ENCODE peak calls at places on chromosome 15, in five cellular contexts. One of them, this sample, is unnamed.
A peak's percentile ranks its signal among the peaks of the same experiment; 100 is the strongest.

GRCh38 chr15:69035205-69035917 is 20.9 kb downstream of the NOX5 start:
- DNase-seq in H1: peak; percentile 80
- DNase-seq in HepG2: peak; percentile 23
- DNase-seq in GM12878: no peak
- DNase-seq in K562: peak; percentile 66
- DNase-seq in this sample: no peak

GRCh38 chr15:89521605-89522004 is 25.2 kb upstream of the RHCG start:
- DNase-seq in H1: no peak
- DNase-seq in HepG2: no peak
- DNase-seq in GM12878: no peak
- DNase-seq in K562: no peak
- DNase-seq in this sample: no peak

GRCh38 chr15:69578792-69579587 is 126.4 kb downstream of the RPLP1 start:
- DNase-seq in H1: no peak
- DNase-seq in HepG2: no peak
- DNase-seq in GM12878: no peak
- DNase-seq in K562: no peak
- DNase-seq in this sample: no peak

GRCh38 chr15:52214553-52214952 is 23.4 kb upstream of the GNB5 start:
- DNase-seq in H1: no peak
- DNase-seq in HepG2: no peak
- DNase-seq in GM12878: no peak
- DNase-seq in K562: no peak
- DNase-seq in this sample: no peak

GRCh38 chr15:84859143-84859542 is 25.3 kb upstream of the SLC28A1 start:
- DNase-seq in H1: no peak
- DNase-seq in HepG2: no peak
- DNase-seq in GM12878: no peak
- DNase-seq in K562: no peak
- DNase-seq in this sample: no peak

GRCh38 chr15:31867536-31868442 is 162.5 kb upstream of the CHRNA7 start:
- DNase-seq in H1: peak; percentile 79
- DNase-seq in HepG2: peak; percentile 20
- DNase-seq in GM12878: peak; percentile 11
- DNase-seq in K562: peak; percentile 57
- DNase-seq in this sample: peak; percentile 74

GRCh38 chr15:54810031-54810430 is 386.7 kb downstream of the RSL24D1 start:
- DNase-seq in H1: no peak
- DNase-seq in HepG2: no peak
- DNase-seq in GM12878: no peak
- DNase-seq in K562: no peak
- DNase-seq in this sample: no peak

GRCh38 chr15:35678774-35679173 is 132.8 kb upstream of the DPH6 start:
- DNase-seq in H1: no peak
- DNase-seq in HepG2: no peak
- DNase-seq in GM12878: no peak
- DNase-seq in K562: no peak
- DNase-seq in this sample: no peak

GRCh38 chr15:34055868-34056595 is 17.0 kb upstream of the AVEN start:
- DNase-seq in H1: no peak
- DNase-seq in HepG2: no peak
- DNase-seq in GM12878: no peak
- DNase-seq in K562: no peak
- DNase-seq in this sample: no peak

GRCh38 chr15:45535486-45536042 is 13.0 kb upstream of the SLC30A4 start:
- DNase-seq in H1: no peak
- DNase-seq in HepG2: no peak
- DNase-seq in GM12878: no peak
- DNase-seq in K562: no peak
- DNase-seq in this sample: no peak

GRCh38 chr15:39282663-39283208 is 298.1 kb upstream of the THBS1 start:
- DNase-seq in H1: no peak
- DNase-seq in HepG2: no peak
- DNase-seq in GM12878: no peak
- DNase-seq in K562: no peak
- DNase-seq in this sample: no peak

GRCh38 chr15:51936119-51936478 is 35.5 kb downstream of the LEO1 start:
- DNase-seq in H1: peak; percentile 51
- DNase-seq in HepG2: no peak
- DNase-seq in GM12878: no peak
- DNase-seq in K562: no peak
- DNase-seq in this sample: no peak

GRCh38 chr15:83127547-83128150 is 20.2 kb downstream of the TM6SF1 start:
- DNase-seq in H1: no peak
- DNase-seq in HepG2: no peak
- DNase-seq in GM12878: no peak
- DNase-seq in K562: no peak
- DNase-seq in this sample: no peak

GRCh38 chr15:83132861-83133523 is 25.5 kb downstream of the TM6SF1 start:
- DNase-seq in H1: no peak
- DNase-seq in HepG2: no peak
- DNase-seq in GM12878: no peak
- DNase-seq in K562: no peak
- DNase-seq in this sample: no peak

GRCh38 chr15:83129791-83130190 is 22.3 kb downstream of the TM6SF1 start:
- DNase-seq in H1: no peak
- DNase-seq in HepG2: no peak
- DNase-seq in GM12878: no peak
- DNase-seq in K562: no peak
- DNase-seq in this sample: no peak
- TF ChIP-seq YY1 in H1: no peak
- TF ChIP-seq YY1 in HepG2: no peak
- TF ChIP-seq YY1 in GM12878: no peak
- TF ChIP-seq YY1 in K562: no peak
- TF ChIP-seq YY1 in this sample: no peak

DNA sequence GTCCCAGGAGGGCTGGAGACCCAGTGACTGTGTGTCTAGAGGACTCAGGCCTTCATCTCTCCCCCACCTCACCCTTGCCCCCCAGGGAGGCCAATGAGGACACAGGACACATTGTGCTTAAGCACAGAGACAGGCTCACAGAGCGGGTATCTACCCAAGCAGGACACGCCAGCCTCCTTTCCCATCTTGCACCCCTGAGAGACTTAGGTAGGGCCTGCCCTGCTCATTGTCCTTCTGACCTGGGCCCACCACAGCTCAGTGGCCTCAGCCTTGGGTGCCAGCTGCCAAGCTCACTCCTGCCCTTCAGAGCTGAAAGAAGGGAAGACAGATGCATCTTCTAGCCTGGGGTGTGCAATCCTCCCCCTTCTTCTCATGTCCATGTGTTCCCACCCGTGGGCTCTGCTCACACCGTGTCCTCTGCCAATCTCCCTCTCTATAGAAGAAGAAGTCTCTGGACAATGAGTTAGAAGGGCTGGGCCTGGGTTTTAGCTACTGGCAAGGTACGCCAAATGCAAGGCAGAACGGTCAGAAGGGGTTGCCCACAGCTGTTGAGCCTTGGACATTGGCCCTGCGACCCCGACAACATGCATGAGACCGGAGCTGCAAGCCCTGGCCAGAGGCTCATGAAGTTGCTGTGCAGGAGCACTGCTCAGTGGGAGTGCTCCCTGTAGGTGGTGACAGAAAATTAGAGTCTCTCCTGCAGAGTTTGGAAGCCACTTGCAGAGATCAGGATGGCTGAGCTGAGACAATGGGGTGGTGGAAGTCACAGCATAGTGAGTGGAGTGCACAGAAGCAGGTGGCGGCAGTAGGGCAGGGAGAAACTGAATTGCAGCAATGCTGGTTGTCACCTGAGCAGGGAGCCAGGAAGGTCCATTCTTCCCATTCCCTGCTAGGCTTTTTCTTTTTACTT is 32.8 kb downstream of the ACSBG1 start:
- DNase-seq in H1: peak; percentile 33
- DNase-seq in HepG2: no peak
- DNase-seq in GM12878: no peak
- DNase-seq in K562: no peak
- DNase-seq in this sample: peak; percentile 4
- TF ChIP-seq EP300 in H1: no peak
- TF ChIP-seq EP300 in HepG2: no peak
- TF ChIP-seq EP300 in GM12878: no peak
- TF ChIP-seq EP300 in K562: no peak
- TF ChIP-seq EP300 in this sample: no peak

DNA sequence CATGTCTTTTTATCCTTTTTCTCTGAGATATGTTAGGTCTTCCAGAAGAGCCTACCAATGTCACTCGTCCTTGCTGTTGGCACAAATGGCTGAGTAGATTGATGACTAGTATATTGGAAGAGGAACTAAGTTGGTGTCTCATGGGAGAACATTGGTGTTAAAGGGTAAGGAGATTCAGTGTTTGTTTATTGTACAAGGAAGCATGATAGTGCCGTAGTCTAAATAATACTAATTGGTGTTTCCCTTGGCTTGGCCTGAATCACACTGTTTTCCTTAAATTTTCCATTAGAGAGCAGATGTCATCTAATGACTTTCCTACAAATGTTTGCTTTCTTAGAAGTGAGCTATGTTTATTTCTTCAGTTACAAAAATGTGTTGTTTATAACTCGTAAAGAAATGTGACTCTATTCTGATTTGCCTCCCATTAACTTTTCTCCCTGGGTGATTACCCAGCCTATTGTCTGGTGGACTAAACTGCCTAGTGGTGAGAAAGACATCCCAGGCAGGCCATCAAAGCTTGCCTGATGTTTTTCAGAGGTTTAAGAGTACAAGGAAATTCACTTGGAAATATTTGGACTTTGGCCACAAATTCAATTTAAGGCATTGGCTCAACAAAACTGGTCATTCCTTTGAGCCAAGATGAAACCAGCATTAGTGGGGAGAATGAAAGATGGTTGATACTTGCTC is 28.7 kb downstream of the ADAMTSL3 start:
- DNase-seq in H1: no peak
- DNase-seq in HepG2: no peak
- DNase-seq in GM12878: no peak
- DNase-seq in K562: no peak
- DNase-seq in this sample: no peak
- TF ChIP-seq YY1 in H1: no peak
- TF ChIP-seq YY1 in HepG2: no peak
- TF ChIP-seq YY1 in GM12878: no peak
- TF ChIP-seq YY1 in K562: no peak
- TF ChIP-seq YY1 in this sample: no peak

DNA sequence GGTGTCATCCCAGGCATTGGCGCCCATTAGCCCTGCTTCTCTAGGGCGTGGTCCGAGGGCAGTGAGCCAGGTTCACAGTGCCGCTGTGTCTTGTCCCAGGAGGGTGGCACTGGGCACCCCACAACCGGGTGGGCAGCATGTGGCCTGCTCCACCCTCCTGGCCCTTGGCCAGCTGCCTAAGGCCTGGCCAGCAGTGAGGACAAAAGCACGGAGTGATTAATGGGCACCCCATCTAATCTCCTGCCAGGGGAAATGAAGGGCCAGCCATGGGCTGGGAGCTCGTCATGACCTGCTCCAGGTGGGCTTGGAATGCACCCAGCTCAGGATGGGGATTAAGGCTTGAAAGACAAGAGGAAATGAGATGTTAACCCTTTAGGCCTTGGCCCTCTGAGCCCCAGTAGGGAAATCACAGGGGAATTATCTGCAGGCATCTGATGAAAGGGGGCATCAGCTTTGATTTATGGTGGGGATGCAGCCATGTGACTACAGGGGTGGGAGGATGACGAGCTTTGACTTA is 5.2 kb downstream of the THSD4 start:
- DNase-seq in H1: no peak
- DNase-seq in HepG2: no peak
- DNase-seq in GM12878: no peak
- DNase-seq in K562: no peak
- DNase-seq in this sample: no peak
- TF ChIP-seq EP300 in H1: no peak
- TF ChIP-seq EP300 in HepG2: no peak
- TF ChIP-seq EP300 in GM12878: no peak
- TF ChIP-seq EP300 in K562: no peak
- TF ChIP-seq EP300 in this sample: no peak

DNA sequence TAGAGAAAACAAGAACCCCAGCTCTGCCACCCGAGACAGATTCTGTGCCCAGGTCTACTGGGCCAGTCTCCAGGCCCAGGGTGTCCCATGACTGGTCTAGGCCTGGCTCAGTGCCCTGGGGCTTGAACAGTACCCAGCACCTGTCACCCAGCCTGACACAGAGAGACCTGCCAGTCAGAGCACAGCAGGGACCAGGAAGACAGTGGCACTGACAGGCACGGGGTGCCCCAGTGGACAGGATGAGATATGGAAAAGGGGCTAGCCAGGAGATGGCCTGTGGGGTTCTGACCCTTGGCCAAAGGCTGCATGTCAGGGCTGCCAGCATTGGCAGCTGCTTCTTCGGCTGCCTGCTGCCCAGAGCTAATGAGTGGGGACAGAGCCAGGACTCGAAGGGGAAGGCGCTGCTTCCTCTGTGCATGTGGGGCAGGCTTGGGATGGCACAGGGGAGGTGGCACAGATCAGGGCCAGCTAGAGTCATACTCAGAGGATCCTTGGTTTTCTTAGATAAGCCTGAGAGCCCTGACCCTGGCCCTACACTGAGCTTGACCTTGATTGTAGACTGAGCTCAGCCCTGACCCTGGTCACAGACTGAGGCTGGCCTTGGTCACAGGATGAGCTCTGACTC is 15.2 kb downstream of the CCDC33 start:
- DNase-seq in H1: no peak
- DNase-seq in HepG2: no peak
- DNase-seq in GM12878: no peak
- DNase-seq in K562: no peak
- DNase-seq in this sample: peak; percentile 54
- TF ChIP-seq YY1 in H1: no peak
- TF ChIP-seq YY1 in HepG2: no peak
- TF ChIP-seq YY1 in GM12878: no peak
- TF ChIP-seq YY1 in K562: no peak
- TF ChIP-seq YY1 in this sample: no peak

GRCh38 chr15:60397772-60398445 is at the start of gene ANXA2:
- DNase-seq in H1: peak; percentile 79
- DNase-seq in HepG2: no peak
- DNase-seq in GM12878: no peak
- DNase-seq in K562: peak; percentile 94
- DNase-seq in this sample: peak; percentile 85
- TF ChIP-seq EP300 in H1: no peak
- TF ChIP-seq EP300 in HepG2: no peak
- TF ChIP-seq EP300 in GM12878: no peak
- TF ChIP-seq EP300 in K562: no peak
- TF ChIP-seq EP300 in this sample: no peak

GRCh38 chr15:62809106-62809967 is 233.2 kb upstream of the TPM1 start:
- DNase-seq in H1: no peak
- DNase-seq in HepG2: peak; percentile 23
- DNase-seq in GM12878: no peak
- DNase-seq in K562: no peak
- DNase-seq in this sample: peak; percentile 66
- TF ChIP-seq YY1 in H1: no peak
- TF ChIP-seq YY1 in HepG2: no peak
- TF ChIP-seq YY1 in GM12878: no peak
- TF ChIP-seq YY1 in K562: no peak
- TF ChIP-seq YY1 in this sample: no peak